ENCODE peak calls at places on chromosome 20, in four cellular contexts. One of them, this sample, is unnamed. For H3K4me1, the result is how much of the 10 kb centered on the place peaks cover.

GRCh38 chr20:24987873-24988835 is 4.4 kb downstream of the APMAP start:
- DNase-seq in right cardiac atrium: no peak
- DNase-seq in GM23248: no peak
- DNase-seq in ovary: no peak
- DNase-seq in this sample: no peak

GRCh38 chr20:64106981-64107735 is at the start of gene NPBWR2:
- DNase-seq in right cardiac atrium: peak
- DNase-seq in GM23248: no peak
- DNase-seq in ovary: no peak
- DNase-seq in this sample: no peak

GRCh38 chr20:5400164-5400762 is 83.5 kb upstream of the PROKR2 start:
- DNase-seq in right cardiac atrium: no peak
- DNase-seq in GM23248: peak
- DNase-seq in ovary: no peak
- DNase-seq in this sample: no peak

GRCh38 chr20:10876558-10876957 is 202.8 kb upstream of the JAG1 start:
- DNase-seq in right cardiac atrium: no peak
- DNase-seq in GM23248: peak
- DNase-seq in ovary: no peak
- DNase-seq in this sample: no peak

GRCh38 chr20:24955045-24955444 is 6.0 kb downstream of the CST7 start:
- DNase-seq in right cardiac atrium: no peak
- DNase-seq in GM23248: no peak
- DNase-seq in ovary: no peak
- DNase-seq in this sample: no peak

GRCh38 chr20:3161316-3162079 is 1.8 kb upstream of the FASTKD5 start:
- DNase-seq in right cardiac atrium: no peak
- DNase-seq in GM23248: no peak
- DNase-seq in ovary: no peak
- DNase-seq in this sample: no peak

GRCh38 chr20:34954905-34955231 is 738 bp downstream of the GSS start:
- DNase-seq in right cardiac atrium: no peak
- DNase-seq in GM23248: peak
- DNase-seq in ovary: no peak
- DNase-seq in this sample: no peak

GRCh38 chr20:11140359-11140758 is 466.6 kb upstream of the JAG1 start:
- DNase-seq in right cardiac atrium: no peak
- DNase-seq in GM23248: peak
- DNase-seq in ovary: no peak
- DNase-seq in this sample: no peak

GRCh38 chr20:1184260-1184637 is 532 bp downstream of the TMEM74B start:
- DNase-seq in right cardiac atrium: no peak
- DNase-seq in GM23248: no peak
- DNase-seq in ovary: no peak
- DNase-seq in this sample: no peak

GRCh38 chr20:9515211-9515580 is 806 bp downstream of the LAMP5 start:
- DNase-seq in right cardiac atrium: no peak
- DNase-seq in GM23248: no peak
- DNase-seq in ovary: no peak
- DNase-seq in this sample: peak

GRCh38 chr20:63753381-63753780 is 13.8 kb downstream of the SLC2A4RG start:
- DNase-seq in right cardiac atrium: peak
- DNase-seq in GM23248: no peak
- DNase-seq in ovary: no peak
- DNase-seq in this sample: no peak

GRCh38 chr20:40558212-40558611 is 130.8 kb downstream of the MAFB start:
- DNase-seq in right cardiac atrium: no peak
- DNase-seq in GM23248: no peak
- DNase-seq in ovary: no peak
- DNase-seq in this sample: no peak

GRCh38 chr20:37298190-37298939 is 8.9 kb downstream of the MANBAL start:
- DNase-seq in right cardiac atrium: no peak
- DNase-seq in GM23248: peak
- DNase-seq in ovary: no peak
- DNase-seq in this sample: no peak

GRCh38 chr20:11277170-11277569 is 603.4 kb upstream of the JAG1 start:
- DNase-seq in right cardiac atrium: no peak
- DNase-seq in GM23248: no peak
- DNase-seq in ovary: no peak
- DNase-seq in this sample: no peak

GRCh38 chr20:10239954-10240353 is 21.3 kb downstream of the SNAP25 start:
- DNase-seq in right cardiac atrium: peak
- DNase-seq in GM23248: no peak
- DNase-seq in ovary: no peak
- DNase-seq in this sample: peak

GRCh38 chr20:3716195-3716834 is 3.9 kb upstream of the SIGLEC1 start:
- DNase-seq in right cardiac atrium: no peak
- DNase-seq in GM23248: peak
- DNase-seq in ovary: no peak
- DNase-seq in this sample: no peak

GRCh38 chr20:23049933-23050838 is 714 bp upstream of the THBD start:
- DNase-seq in right cardiac atrium: peak
- DNase-seq in GM23248: peak
- DNase-seq in ovary: peak
- DNase-seq in this sample: peak

GRCh38 chr20:35660122-35660937 is 4.4 kb downstream of the CPNE1 start:
- DNase-seq in right cardiac atrium: no peak
- DNase-seq in GM23248: no peak
- DNase-seq in ovary: no peak
- DNase-seq in this sample: no peak

GRCh38 chr20:57612916-57613315 is 7.3 kb downstream of the ZBP1 start:
- DNase-seq in right cardiac atrium: no peak
- DNase-seq in GM23248: no peak
- DNase-seq in ovary: peak
- DNase-seq in this sample: no peak

GRCh38 chr20:52438326-52438963 is 246.9 kb upstream of the ZFP64 start:
- DNase-seq in right cardiac atrium: no peak
- DNase-seq in GM23248: no peak
- DNase-seq in ovary: no peak
- DNase-seq in this sample: no peak

GRCh38 chr20:34037121-34037520 is 43.4 kb downstream of the RALY start:
- DNase-seq in right cardiac atrium: peak
- DNase-seq in GM23248: peak
- DNase-seq in ovary: no peak
- DNase-seq in this sample: no peak

GRCh38 chr20:25496968-25497401 is 88.3 kb downstream of the NINL start:
- DNase-seq in right cardiac atrium: peak
- DNase-seq in GM23248: no peak
- DNase-seq in ovary: no peak
- DNase-seq in this sample: peak

GRCh38 chr20:41136695-41137411 is 490 bp upstream of the PLCG1 start:
- DNase-seq in right cardiac atrium: peak
- DNase-seq in GM23248: peak
- DNase-seq in ovary: peak
- DNase-seq in this sample: peak

GRCh38 chr20:44694159-44694558 is 21.0 kb upstream of the CCN5 start:
- DNase-seq in right cardiac atrium: no peak
- DNase-seq in GM23248: no peak
- DNase-seq in ovary: no peak
- DNase-seq in this sample: no peak
- H3K4me1 ChIP-seq in right cardiac atrium: under half
- H3K4me1 ChIP-seq in GM23248: half or more
- H3K4me1 ChIP-seq in ovary: under half
- H3K4me1 ChIP-seq in this sample: under half

GRCh38 chr20:59151820-59152219 is 11.8 kb upstream of the ZNF831 start:
- DNase-seq in right cardiac atrium: no peak
- DNase-seq in GM23248: no peak
- DNase-seq in ovary: no peak
- DNase-seq in this sample: no peak
- H3K4me1 ChIP-seq in right cardiac atrium: under half
- H3K4me1 ChIP-seq in GM23248: under half
- H3K4me1 ChIP-seq in ovary: under half
- H3K4me1 ChIP-seq in this sample: under half

GRCh38 chr20:8476023-8476422 is 344.0 kb downstream of the PLCB1 start:
- DNase-seq in right cardiac atrium: no peak
- DNase-seq in GM23248: no peak
- DNase-seq in ovary: no peak
- DNase-seq in this sample: no peak
- H3K4me1 ChIP-seq in right cardiac atrium: under half
- H3K4me1 ChIP-seq in GM23248: under half
- H3K4me1 ChIP-seq in ovary: under half
- H3K4me1 ChIP-seq in this sample: under half

DNA sequence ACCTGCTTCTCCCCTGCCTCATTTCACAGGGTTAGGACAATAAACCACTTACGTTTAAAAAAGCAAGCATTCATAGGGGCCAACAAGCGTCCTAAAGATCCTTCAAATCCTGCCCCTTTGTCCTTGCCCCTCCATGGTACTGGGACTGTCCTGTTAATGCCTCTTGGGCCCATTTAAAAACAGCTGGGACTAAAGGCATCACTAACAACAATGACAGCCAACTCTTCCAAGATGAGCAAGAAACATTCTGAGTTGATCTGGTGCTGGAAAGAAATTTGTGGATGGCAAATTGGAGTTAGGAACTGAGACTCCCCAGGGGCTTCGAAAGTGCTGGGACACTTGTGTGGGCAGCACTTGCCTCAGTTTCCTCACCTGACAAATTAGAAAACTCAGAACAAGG is 93.4 kb downstream of the ZMYND8 start:
- DNase-seq in right cardiac atrium: no peak
- DNase-seq in GM23248: no peak
- DNase-seq in ovary: no peak
- DNase-seq in this sample: no peak
- H3K4me1 ChIP-seq in right cardiac atrium: under half
- H3K4me1 ChIP-seq in GM23248: under half
- H3K4me1 ChIP-seq in ovary: under half
- H3K4me1 ChIP-seq in this sample: under half

DNA sequence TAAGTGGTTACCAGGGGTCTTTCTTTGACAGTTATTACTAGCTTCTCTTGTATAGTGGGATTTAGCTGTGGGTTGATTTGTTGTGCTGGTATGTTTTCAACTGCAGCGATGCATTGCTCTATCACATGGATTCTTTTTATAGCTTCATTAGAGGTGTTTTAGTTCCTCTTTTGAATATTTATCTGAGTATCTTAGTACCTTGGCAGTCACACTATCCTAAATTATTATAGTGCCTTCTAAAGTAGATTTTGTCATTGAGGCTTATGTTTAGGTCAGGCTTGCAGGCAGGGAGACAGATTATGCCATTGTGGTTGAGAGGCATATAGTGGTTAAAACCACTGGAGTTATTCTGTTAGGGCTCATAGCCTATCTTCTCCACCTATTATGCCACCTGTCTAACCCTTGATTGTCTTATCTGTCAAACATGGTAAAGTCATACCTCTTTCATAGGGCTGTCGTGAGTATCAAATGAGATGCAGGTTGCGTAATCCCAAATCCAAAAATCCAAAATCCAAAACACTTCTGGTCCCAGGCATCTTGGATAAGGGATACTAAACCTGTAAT is 49.3 kb downstream of the KCNS1 start:
- DNase-seq in right cardiac atrium: no peak
- DNase-seq in GM23248: no peak
- DNase-seq in ovary: no peak
- DNase-seq in this sample: no peak
- H3K4me1 ChIP-seq in right cardiac atrium: under half
- H3K4me1 ChIP-seq in GM23248: under half
- H3K4me1 ChIP-seq in ovary: under half
- H3K4me1 ChIP-seq in this sample: under half

DNA sequence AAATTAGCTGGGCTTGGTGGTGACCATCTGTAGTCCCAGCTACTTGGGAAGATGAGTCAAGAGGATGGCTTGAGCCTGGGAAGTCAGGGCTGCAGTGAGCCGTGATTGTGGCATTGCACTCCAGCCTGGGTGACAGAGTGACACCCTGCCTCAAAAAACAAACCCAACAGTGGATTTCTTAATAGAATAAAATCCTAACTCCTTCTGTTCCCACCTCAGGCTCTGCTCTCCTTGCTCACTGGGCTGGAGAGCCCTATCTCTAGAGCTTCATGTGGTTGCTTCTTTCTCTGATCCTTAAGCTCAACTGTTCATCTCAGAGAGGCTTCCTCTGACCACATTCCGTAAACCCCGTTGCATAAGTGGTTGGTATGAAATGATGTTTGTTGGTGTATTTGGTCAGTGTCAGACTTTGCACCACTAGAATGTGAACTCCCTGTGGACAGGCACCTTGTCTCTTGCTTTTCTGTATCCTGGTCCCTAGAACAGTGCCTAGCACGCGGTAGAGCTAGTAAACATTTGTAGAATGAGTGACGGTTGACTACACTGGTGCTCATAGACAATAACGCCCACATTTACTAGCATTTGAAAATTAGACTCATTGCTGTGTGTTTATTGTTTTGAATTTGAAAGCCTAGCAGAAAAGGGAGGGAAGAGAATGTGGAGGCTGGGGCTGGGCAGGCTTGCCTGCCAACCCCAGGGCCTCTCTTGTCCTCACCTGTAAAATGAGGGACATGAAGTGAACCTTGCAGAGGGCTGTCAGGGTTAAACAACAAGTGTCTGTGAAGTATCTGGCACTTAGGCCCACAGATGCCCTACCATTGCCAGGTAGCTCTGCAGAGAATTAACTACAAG is 4.2 kb downstream of the MAPRE1 start:
- DNase-seq in right cardiac atrium: no peak
- DNase-seq in GM23248: peak
- DNase-seq in ovary: no peak
- DNase-seq in this sample: no peak
- H3K4me1 ChIP-seq in right cardiac atrium: under half
- H3K4me1 ChIP-seq in GM23248: half or more
- H3K4me1 ChIP-seq in ovary: under half
- H3K4me1 ChIP-seq in this sample: under half

GRCh38 chr20:56430471-56430870 is 18.4 kb downstream of the CASS4 start:
- DNase-seq in right cardiac atrium: no peak
- DNase-seq in GM23248: peak
- DNase-seq in ovary: no peak
- DNase-seq in this sample: no peak
- H3K4me1 ChIP-seq in right cardiac atrium: under half
- H3K4me1 ChIP-seq in GM23248: half or more
- H3K4me1 ChIP-seq in ovary: under half
- H3K4me1 ChIP-seq in this sample: under half

GRCh38 chr20:38930242-38930569 is 4.0 kb downstream of the FAM83D start:
- DNase-seq in right cardiac atrium: no peak
- DNase-seq in GM23248: no peak
- DNase-seq in ovary: no peak
- DNase-seq in this sample: no peak

GRCh38 chr20:38932457-38933120 is 6.4 kb downstream of the FAM83D start:
- DNase-seq in right cardiac atrium: peak
- DNase-seq in GM23248: peak
- DNase-seq in ovary: no peak
- DNase-seq in this sample: no peak

GRCh38 chr20:38935285-38935684 is 9.1 kb downstream of the FAM83D start:
- DNase-seq in right cardiac atrium: no peak
- DNase-seq in GM23248: peak
- DNase-seq in ovary: no peak
- DNase-seq in this sample: no peak

GRCh38 chr20:38934530-38934929 is 8.3 kb downstream of the FAM83D start:
- DNase-seq in right cardiac atrium: no peak
- DNase-seq in GM23248: no peak
- DNase-seq in ovary: no peak
- DNase-seq in this sample: no peak

GRCh38 chr20:38931984-38932383 is 5.8 kb downstream of the FAM83D start:
- DNase-seq in right cardiac atrium: no peak
- DNase-seq in GM23248: no peak
- DNase-seq in ovary: no peak
- DNase-seq in this sample: no peak
- H3K4me1 ChIP-seq in right cardiac atrium: under half
- H3K4me1 ChIP-seq in GM23248: under half
- H3K4me1 ChIP-seq in ovary: under half
- H3K4me1 ChIP-seq in this sample: under half

This sample was measured in upper lobe of left lung.